ENCODE peak calls at places on chromosomes 1 and 21, in nine cellular contexts. One of them, this sample, is unnamed. For H3K9me3, the result is how much of the 10 kb centered on the place peaks cover.

GRCh38 chr21:33011462-33011861 is 14.3 kb upstream of the OLIG2 start:
- DNase-seq in HCT116: peak
- DNase-seq in body of pancreas: no peak
- DNase-seq in heart left ventricle: no peak
- DNase-seq in prostate gland: no peak
- DNase-seq in K562: no peak
- DNase-seq in IMR-90: peak
- DNase-seq in ovary: no peak
- DNase-seq in tibial nerve: peak
- DNase-seq in this sample: no peak

GRCh38 chr1:98030483-98030882 is 109.6 kb upstream of the DPYD start:
- DNase-seq in IMR-90: peak
- DNase-seq in heart left ventricle: no peak
- DNase-seq in HCT116: no peak
- DNase-seq in prostate gland: no peak
- DNase-seq in K562: no peak
- DNase-seq in tibial nerve: no peak
- DNase-seq in ovary: no peak
- DNase-seq in body of pancreas: no peak
- DNase-seq in this sample: no peak

GRCh38 chr1:47223174-47223920 is 8.7 kb downstream of the TAL1 start:
- DNase-seq in heart left ventricle: no peak
- DNase-seq in K562: no peak
- DNase-seq in IMR-90: no peak
- DNase-seq in tibial nerve: no peak
- DNase-seq in ovary: no peak
- DNase-seq in HCT116: no peak
- DNase-seq in prostate gland: no peak
- DNase-seq in body of pancreas: no peak
- DNase-seq in this sample: no peak

GRCh38 chr21:28513450-28513849 is 479.2 kb downstream of the LTN1 start:
- DNase-seq in prostate gland: no peak
- DNase-seq in HCT116: no peak
- DNase-seq in IMR-90: peak
- DNase-seq in ovary: no peak
- DNase-seq in body of pancreas: no peak
- DNase-seq in tibial nerve: no peak
- DNase-seq in heart left ventricle: no peak
- DNase-seq in K562: no peak
- DNase-seq in this sample: no peak

GRCh38 chr1:220487297-220487820 is 40.6 kb upstream of the MARK1 start:
- DNase-seq in HCT116: peak
- DNase-seq in IMR-90: peak
- DNase-seq in body of pancreas: no peak
- DNase-seq in K562: no peak
- DNase-seq in ovary: no peak
- DNase-seq in tibial nerve: no peak
- DNase-seq in prostate gland: no peak
- DNase-seq in heart left ventricle: no peak
- DNase-seq in this sample: no peak

GRCh38 chr1:200917291-200917817 is 22.7 kb downstream of the INAVA start:
- DNase-seq in body of pancreas: no peak
- DNase-seq in ovary: no peak
- DNase-seq in heart left ventricle: peak
- DNase-seq in K562: no peak
- DNase-seq in prostate gland: no peak
- DNase-seq in tibial nerve: no peak
- DNase-seq in HCT116: no peak
- DNase-seq in IMR-90: no peak
- DNase-seq in this sample: no peak

GRCh38 chr1:234885601-234886000 is 243.0 kb downstream of the TOMM20 start:
- DNase-seq in prostate gland: no peak
- DNase-seq in heart left ventricle: no peak
- DNase-seq in body of pancreas: no peak
- DNase-seq in IMR-90: no peak
- DNase-seq in ovary: peak
- DNase-seq in K562: no peak
- DNase-seq in HCT116: no peak
- DNase-seq in tibial nerve: no peak
- DNase-seq in this sample: no peak

GRCh38 chr1:235253219-235253640 is 74.7 kb downstream of the ARID4B start:
- DNase-seq in body of pancreas: peak
- DNase-seq in prostate gland: peak
- DNase-seq in ovary: peak
- DNase-seq in IMR-90: peak
- DNase-seq in K562: peak
- DNase-seq in heart left ventricle: peak
- DNase-seq in tibial nerve: peak
- DNase-seq in HCT116: peak
- DNase-seq in this sample: peak

GRCh38 chr1:3890389-3891328 is 9.4 kb downstream of the C1orf174 start:
- DNase-seq in tibial nerve: no peak
- DNase-seq in K562: no peak
- DNase-seq in HCT116: no peak
- DNase-seq in heart left ventricle: no peak
- DNase-seq in body of pancreas: no peak
- DNase-seq in IMR-90: no peak
- DNase-seq in ovary: no peak
- DNase-seq in prostate gland: no peak
- DNase-seq in this sample: no peak

GRCh38 chr1:170929835-170930554 is 5.3 kb upstream of the MROH9 start:
- DNase-seq in prostate gland: peak
- DNase-seq in HCT116: peak
- DNase-seq in K562: peak
- DNase-seq in IMR-90: peak
- DNase-seq in tibial nerve: peak
- DNase-seq in heart left ventricle: peak
- DNase-seq in body of pancreas: peak
- DNase-seq in ovary: peak
- DNase-seq in this sample: no peak

GRCh38 chr1:235892734-235893413 is 26.2 kb upstream of the LYST start:
- DNase-seq in HCT116: no peak
- DNase-seq in tibial nerve: no peak
- DNase-seq in body of pancreas: no peak
- DNase-seq in ovary: no peak
- DNase-seq in IMR-90: no peak
- DNase-seq in K562: no peak
- DNase-seq in heart left ventricle: no peak
- DNase-seq in prostate gland: no peak
- DNase-seq in this sample: peak

GRCh38 chr1:39167632-39168209 is 36.8 kb upstream of the MACF1 start:
- DNase-seq in K562: peak
- DNase-seq in ovary: peak
- DNase-seq in tibial nerve: no peak
- DNase-seq in body of pancreas: no peak
- DNase-seq in prostate gland: no peak
- DNase-seq in HCT116: no peak
- DNase-seq in heart left ventricle: no peak
- DNase-seq in IMR-90: peak
- DNase-seq in this sample: peak

GRCh38 chr1:246032111-246032551 is 474.9 kb downstream of the SMYD3 start:
- DNase-seq in K562: no peak
- DNase-seq in ovary: no peak
- DNase-seq in HCT116: no peak
- DNase-seq in body of pancreas: no peak
- DNase-seq in prostate gland: no peak
- DNase-seq in heart left ventricle: no peak
- DNase-seq in IMR-90: no peak
- DNase-seq in tibial nerve: no peak
- DNase-seq in this sample: no peak

GRCh38 chr1:100265562-100265930 is 470 bp upstream of the RTCA start:
- DNase-seq in prostate gland: no peak
- DNase-seq in K562: peak
- DNase-seq in ovary: no peak
- DNase-seq in heart left ventricle: no peak
- DNase-seq in body of pancreas: peak
- DNase-seq in HCT116: peak
- DNase-seq in tibial nerve: no peak
- DNase-seq in IMR-90: peak
- DNase-seq in this sample: no peak

GRCh38 chr1:202046748-202047708 is 36.6 kb downstream of the ELF3 start:
- DNase-seq in body of pancreas: no peak
- DNase-seq in heart left ventricle: no peak
- DNase-seq in ovary: no peak
- DNase-seq in tibial nerve: no peak
- DNase-seq in HCT116: peak
- DNase-seq in IMR-90: no peak
- DNase-seq in prostate gland: peak
- DNase-seq in K562: peak
- DNase-seq in this sample: no peak

GRCh38 chr1:16012590-16013219 is 5.1 kb downstream of the HSPB7 start:
- DNase-seq in K562: peak
- DNase-seq in IMR-90: peak
- DNase-seq in prostate gland: peak
- DNase-seq in ovary: peak
- DNase-seq in heart left ventricle: peak
- DNase-seq in body of pancreas: peak
- DNase-seq in tibial nerve: peak
- DNase-seq in HCT116: peak
- DNase-seq in this sample: peak

GRCh38 chr1:73801912-73802429 is 396.0 kb downstream of the LRRIQ3 start:
- DNase-seq in heart left ventricle: no peak
- DNase-seq in body of pancreas: no peak
- DNase-seq in K562: no peak
- DNase-seq in prostate gland: no peak
- DNase-seq in HCT116: no peak
- DNase-seq in ovary: no peak
- DNase-seq in IMR-90: no peak
- DNase-seq in tibial nerve: no peak
- DNase-seq in this sample: no peak

GRCh38 chr1:52424238-52424637 is 19.8 kb downstream of the PRPF38A start:
- DNase-seq in body of pancreas: no peak
- DNase-seq in heart left ventricle: no peak
- DNase-seq in ovary: no peak
- DNase-seq in IMR-90: peak
- DNase-seq in tibial nerve: no peak
- DNase-seq in prostate gland: no peak
- DNase-seq in HCT116: no peak
- DNase-seq in K562: peak
- DNase-seq in this sample: no peak

GRCh38 chr1:231162300-231162969 is 577 bp downstream of the TRIM67 start:
- DNase-seq in heart left ventricle: peak
- DNase-seq in body of pancreas: peak
- DNase-seq in HCT116: no peak
- DNase-seq in ovary: peak
- DNase-seq in prostate gland: no peak
- DNase-seq in K562: peak
- DNase-seq in IMR-90: peak
- DNase-seq in tibial nerve: no peak
- DNase-seq in this sample: no peak
- TF ChIP-seq CTCF in heart left ventricle: no peak
- TF ChIP-seq CTCF in body of pancreas: no peak
- TF ChIP-seq CTCF in HCT116: no peak
- TF ChIP-seq CTCF in ovary: no peak
- TF ChIP-seq CTCF in prostate gland: no peak
- TF ChIP-seq CTCF in K562: no peak
- TF ChIP-seq CTCF in IMR-90: no peak
- TF ChIP-seq CTCF in tibial nerve: no peak
- TF ChIP-seq CTCF in this sample: no peak

DNA sequence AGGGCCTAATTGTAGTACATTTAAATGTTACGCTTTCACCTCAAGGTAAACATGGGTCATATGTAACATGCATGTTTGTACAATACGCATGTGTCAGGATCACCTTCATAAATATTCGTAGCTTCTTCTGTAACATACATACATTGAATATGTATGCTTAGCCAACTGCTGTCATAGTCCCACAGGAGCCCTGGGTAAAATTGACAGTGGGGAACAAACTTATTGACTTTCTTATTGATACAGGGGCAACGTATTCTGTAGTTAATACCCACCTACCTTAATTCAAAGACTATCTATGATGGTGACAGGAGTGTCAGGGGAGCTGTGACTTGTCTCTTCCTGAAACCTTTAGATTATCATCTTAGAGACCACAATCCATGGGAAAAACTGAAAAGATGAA is 3.7 kb upstream of the REN start:
- DNase-seq in ovary: no peak
- DNase-seq in prostate gland: no peak
- DNase-seq in K562: no peak
- DNase-seq in IMR-90: no peak
- DNase-seq in body of pancreas: no peak
- DNase-seq in heart left ventricle: no peak
- DNase-seq in tibial nerve: no peak
- DNase-seq in HCT116: no peak
- DNase-seq in this sample: no peak
- H3K9me3 ChIP-seq in ovary: under half
- H3K9me3 ChIP-seq in prostate gland: under half
- H3K9me3 ChIP-seq in K562: under half
- H3K9me3 ChIP-seq in IMR-90: under half
- H3K9me3 ChIP-seq in body of pancreas: under half
- H3K9me3 ChIP-seq in heart left ventricle: under half
- H3K9me3 ChIP-seq in tibial nerve: under half
- H3K9me3 ChIP-seq in HCT116: under half
- H3K9me3 ChIP-seq in this sample: under half

DNA sequence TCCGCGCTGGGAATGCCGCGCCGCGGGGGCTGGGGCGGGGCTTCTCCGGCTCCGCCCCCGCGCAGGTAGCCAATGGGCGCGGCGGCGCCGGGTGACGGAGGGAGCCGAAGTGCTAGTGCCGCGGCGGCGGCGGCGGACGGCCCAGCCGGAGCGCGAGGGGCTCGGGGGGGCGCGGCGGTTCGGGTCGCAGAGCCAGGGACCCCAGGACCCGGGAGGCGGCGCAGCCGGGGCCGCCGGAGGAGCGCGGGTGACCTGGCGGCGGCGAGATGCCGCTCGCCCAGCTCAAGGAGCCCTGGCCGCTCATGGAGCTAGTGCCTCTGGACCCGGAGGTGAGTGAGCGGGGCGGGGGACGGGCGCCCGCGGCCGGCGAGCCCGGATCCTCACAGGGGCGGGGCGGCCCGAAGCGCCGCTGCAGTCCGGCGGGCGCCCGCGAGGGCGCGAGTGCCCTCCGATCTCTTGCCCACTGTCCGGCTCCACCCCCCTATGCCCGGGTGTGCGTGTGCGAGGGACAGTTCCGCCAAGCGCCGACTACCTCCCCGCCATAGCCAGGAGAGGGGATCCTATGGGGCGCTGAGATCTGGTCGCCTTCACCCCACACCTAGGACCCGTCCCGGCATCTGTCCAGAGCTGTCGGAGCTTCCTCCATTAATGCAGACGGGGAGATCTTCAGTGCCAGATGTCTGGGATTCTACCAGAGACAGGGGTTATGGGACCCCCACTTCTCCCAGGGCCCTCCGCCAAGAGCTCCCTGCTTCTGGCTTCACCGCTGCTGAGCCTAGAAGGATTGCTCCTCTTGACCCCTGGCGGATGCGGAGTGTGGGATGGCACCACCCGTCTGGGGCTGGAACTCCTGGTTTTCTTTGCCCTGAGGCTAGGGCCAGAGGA is at the start of gene RPS6KA1:
- DNase-seq in K562: peak
- DNase-seq in body of pancreas: peak
- DNase-seq in prostate gland: peak
- DNase-seq in ovary: peak
- DNase-seq in heart left ventricle: peak
- DNase-seq in HCT116: no peak
- DNase-seq in IMR-90: peak
- DNase-seq in tibial nerve: no peak
- DNase-seq in this sample: peak
- TF ChIP-seq POLR2A in K562: no peak
- TF ChIP-seq POLR2A in body of pancreas: peak
- TF ChIP-seq POLR2A in prostate gland: peak
- TF ChIP-seq POLR2A in ovary: no peak
- TF ChIP-seq POLR2A in heart left ventricle: peak
- TF ChIP-seq POLR2A in HCT116: peak
- TF ChIP-seq POLR2A in IMR-90: no peak
- TF ChIP-seq POLR2A in tibial nerve: peak
- TF ChIP-seq POLR2A in this sample: peak

GRCh38 chr1:226401407-226402303 is 6.2 kb downstream of the PARP1 start:
- DNase-seq in HCT116: no peak
- DNase-seq in heart left ventricle: no peak
- DNase-seq in body of pancreas: no peak
- DNase-seq in K562: no peak
- DNase-seq in IMR-90: no peak
- DNase-seq in prostate gland: no peak
- DNase-seq in ovary: no peak
- DNase-seq in tibial nerve: no peak
- DNase-seq in this sample: no peak
- TF ChIP-seq CTCF in HCT116: no peak
- TF ChIP-seq CTCF in heart left ventricle: no peak
- TF ChIP-seq CTCF in body of pancreas: no peak
- TF ChIP-seq CTCF in K562: no peak
- TF ChIP-seq CTCF in IMR-90: no peak
- TF ChIP-seq CTCF in prostate gland: no peak
- TF ChIP-seq CTCF in ovary: no peak
- TF ChIP-seq CTCF in tibial nerve: no peak
- TF ChIP-seq CTCF in this sample: no peak